ENCODE peak calls at places on chromosomes 16 and 17, in eight cellular contexts. I, H, Y, U, R, C, F and B are unnamed samples.

GRCh38 chr16:70715860-70716357 is 30.1 kb upstream of the MTSS2 start:
- DNase-seq in I (peak), H (no peak), Y (no peak), U (no peak), R (no peak), C (peak), F (no peak), B (no peak)

GRCh38 chr17:79754359-79754758 is 23.6 kb upstream of the CBX2 start:
- DNase-seq in I (no peak), H (no peak), Y (no peak), U (no peak), R (no peak), C (no peak), F (no peak), B (no peak)

GRCh38 chr17:17751489-17751995 is 70.3 kb downstream of the RAI1 start:
- DNase-seq in I (no peak), H (no peak), Y (no peak), U (no peak), R (no peak), C (no peak), F (peak), B (no peak)

GRCh38 chr17:66431080-66431795 is 128.8 kb downstream of the PRKCA start:
- DNase-seq in I (no peak), H (no peak), Y (no peak), U (peak), R (no peak), C (no peak), F (no peak), B (no peak)

GRCh38 chr17:44105941-44106340 is 17.5 kb downstream of the HDAC5 start:
- DNase-seq in I (no peak), H (no peak), Y (no peak), U (no peak), R (no peak), C (no peak), F (no peak), B (no peak)

GRCh38 chr17:44760474-44761308 is 1.9 kb downstream of the ADAM11 start:
- DNase-seq in I (no peak), H (no peak), Y (no peak), U (no peak), R (no peak), C (no peak), F (no peak), B (no peak)

GRCh38 chr16:56708821-56709685 is 20.9 kb upstream of the NUP93 start:
- DNase-seq in I (no peak), H (no peak), Y (no peak), U (no peak), R (peak), C (no peak), F (no peak), B (no peak)

GRCh38 chr17:78304549-78305037 is 55.3 kb downstream of the SOCS3 start:
- DNase-seq in I (no peak), H (no peak), Y (no peak), U (no peak), R (no peak), C (no peak), F (no peak), B (no peak)

GRCh38 chr16:72467157-72467759 is 295.3 kb upstream of the PMFBP1 start:
- DNase-seq in I (peak), H (no peak), Y (no peak), U (peak), R (peak), C (peak), F (no peak), B (no peak)

GRCh38 chr17:15261818-15262290 is 3.3 kb downstream of the PMP22 start:
- DNase-seq in I (peak), H (no peak), Y (no peak), U (peak), R (no peak), C (no peak), F (no peak), B (no peak)

GRCh38 chr17:15260376-15261062 is 4.6 kb downstream of the PMP22 start:
- DNase-seq in I (peak), H (peak), Y (peak), U (peak), R (peak), C (peak), F (peak), B (peak)

GRCh38 chr17:15262291-15263205 is 2.6 kb downstream of the PMP22 start:
- DNase-seq in I (peak), H (peak), Y (peak), U (peak), R (peak), C (peak), F (peak), B (peak)

GRCh38 chr17:15263206-15263579 is 1.9 kb downstream of the PMP22 start:
- DNase-seq in I (peak), H (peak), Y (peak), U (peak), R (no peak), C (peak), F (no peak), B (peak)

DNA sequence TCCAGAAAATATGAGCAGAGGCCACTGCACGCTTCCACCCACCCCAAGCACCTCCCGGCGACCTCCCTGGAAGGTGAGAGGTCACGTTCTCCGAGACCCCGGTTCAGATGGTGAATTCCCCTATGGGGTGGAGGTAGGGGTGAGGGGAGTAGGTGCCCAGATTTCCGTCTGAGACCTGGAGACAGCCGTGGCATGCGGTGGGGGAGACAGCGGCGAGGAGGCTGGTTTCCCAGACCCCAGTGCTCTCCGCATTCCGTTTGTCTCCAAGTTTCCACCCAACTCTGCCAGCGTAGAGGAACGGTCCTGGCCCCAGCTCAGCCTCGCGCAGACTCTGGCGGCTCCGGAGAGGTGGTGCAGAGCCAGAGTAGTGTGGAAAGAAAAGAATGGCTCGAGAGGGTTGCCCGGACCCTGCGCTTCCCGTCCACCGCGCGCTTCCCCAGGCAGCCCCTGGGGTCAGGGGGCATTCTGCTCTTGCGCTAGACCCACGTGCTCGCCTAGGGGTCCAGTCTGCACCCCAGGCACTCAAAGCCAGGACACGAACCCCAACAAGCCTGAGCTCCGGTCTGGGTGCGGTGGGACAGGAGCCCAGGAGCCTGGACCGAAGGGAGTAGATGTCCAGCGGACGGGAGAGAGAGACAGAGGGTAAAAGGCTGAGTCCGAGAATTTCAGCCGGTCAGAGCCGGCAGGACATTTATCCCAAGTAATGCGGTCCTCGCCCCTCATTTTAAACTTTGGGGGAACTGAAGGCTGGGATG is 3.9 kb downstream of the PMP22 start:
- DNase-seq in I (peak), H (no peak), Y (peak), U (peak), R (no peak), C (peak), F (no peak), B (peak)
- TF ChIP-seq CTCF in I (peak), H (no peak), Y (no peak), U (peak), R (no peak), C (peak), F (no peak), B (no peak)

GRCh38 chr16:82016268-82016667 is 5.0 kb upstream of the SDR42E1 start:
- DNase-seq in I (peak), H (no peak), Y (peak), U (peak), R (peak), C (peak), F (no peak), B (no peak)
- TF ChIP-seq CTCF in I (peak), H (no peak), Y (peak), U (peak), R (peak), C (peak), F (peak), B (peak)

GRCh38 chr17:82756166-82756565 is 4.3 kb downstream of the TBCD start:
- DNase-seq in I (no peak), H (no peak), Y (no peak), U (no peak), R (no peak), C (no peak), F (no peak), B (no peak)
- TF ChIP-seq CTCF in I (no peak), H (no peak), Y (no peak), U (no peak), R (no peak), C (no peak), F (no peak), B (no peak)

GRCh38 chr17:2172447-2172938 is 117.6 kb downstream of the HIC1 start:
- DNase-seq in I (no peak), H (no peak), Y (no peak), U (peak), R (peak), C (peak), F (no peak), B (no peak)

GRCh38 chr17:2174048-2174447 is 119.1 kb downstream of the HIC1 start:
- DNase-seq in I (peak), H (no peak), Y (no peak), U (no peak), R (peak), C (no peak), F (no peak), B (no peak)

GRCh38 chr17:2173005-2173404 is 118.1 kb downstream of the HIC1 start:
- DNase-seq in I (peak), H (no peak), Y (no peak), U (peak), R (no peak), C (no peak), F (no peak), B (no peak)

GRCh38 chr17:2171725-2172446 is 117.0 kb downstream of the HIC1 start:
- DNase-seq in I (peak), H (peak), Y (peak), U (peak), R (peak), C (peak), F (no peak), B (no peak)

DNA sequence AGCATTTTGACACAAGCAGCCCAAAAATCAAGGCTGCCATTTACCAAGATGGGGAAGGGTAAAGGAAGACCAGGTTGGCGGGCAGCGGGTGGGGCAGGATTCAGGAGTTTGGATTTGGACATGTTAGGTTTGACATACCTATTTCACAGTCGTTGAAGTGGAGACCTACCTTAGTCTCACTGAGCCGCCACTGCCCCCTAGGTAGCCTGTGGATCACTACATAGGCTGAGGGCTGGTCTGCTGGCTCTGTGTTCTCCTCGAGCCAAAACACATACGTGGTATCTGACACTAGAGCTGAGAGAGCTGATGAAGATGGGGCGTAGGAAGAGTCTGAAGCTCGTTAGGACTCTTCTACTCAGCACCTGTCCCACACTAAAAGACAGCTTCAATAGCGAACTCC is 115.1 kb downstream of the HIC1 start:
- DNase-seq in I (no peak), H (no peak), Y (no peak), U (no peak), R (peak), C (no peak), F (peak), B (no peak)
- TF ChIP-seq CTCF in I (peak), H (no peak), Y (peak), U (no peak), R (peak), C (no peak), F (peak), B (peak)

GRCh38 chr16:10668322-10669045 is 26.2 kb downstream of the TEKT5 start:
- DNase-seq in I (peak), H (no peak), Y (no peak), U (peak), R (peak), C (no peak), F (peak), B (no peak)
- TF ChIP-seq CTCF in I (peak), H (no peak), Y (peak), U (peak), R (peak), C (peak), F (peak), B (peak)

GRCh38 chr17:35597604-35598003 is 10.5 kb downstream of the AP2B1 start:
- DNase-seq in I (no peak), H (no peak), Y (no peak), U (no peak), R (no peak), C (no peak), F (no peak), B (no peak)

GRCh38 chr17:35596072-35596471 is 8.9 kb downstream of the AP2B1 start:
- DNase-seq in I (no peak), H (no peak), Y (no peak), U (no peak), R (no peak), C (no peak), F (no peak), B (no peak)

DNA sequence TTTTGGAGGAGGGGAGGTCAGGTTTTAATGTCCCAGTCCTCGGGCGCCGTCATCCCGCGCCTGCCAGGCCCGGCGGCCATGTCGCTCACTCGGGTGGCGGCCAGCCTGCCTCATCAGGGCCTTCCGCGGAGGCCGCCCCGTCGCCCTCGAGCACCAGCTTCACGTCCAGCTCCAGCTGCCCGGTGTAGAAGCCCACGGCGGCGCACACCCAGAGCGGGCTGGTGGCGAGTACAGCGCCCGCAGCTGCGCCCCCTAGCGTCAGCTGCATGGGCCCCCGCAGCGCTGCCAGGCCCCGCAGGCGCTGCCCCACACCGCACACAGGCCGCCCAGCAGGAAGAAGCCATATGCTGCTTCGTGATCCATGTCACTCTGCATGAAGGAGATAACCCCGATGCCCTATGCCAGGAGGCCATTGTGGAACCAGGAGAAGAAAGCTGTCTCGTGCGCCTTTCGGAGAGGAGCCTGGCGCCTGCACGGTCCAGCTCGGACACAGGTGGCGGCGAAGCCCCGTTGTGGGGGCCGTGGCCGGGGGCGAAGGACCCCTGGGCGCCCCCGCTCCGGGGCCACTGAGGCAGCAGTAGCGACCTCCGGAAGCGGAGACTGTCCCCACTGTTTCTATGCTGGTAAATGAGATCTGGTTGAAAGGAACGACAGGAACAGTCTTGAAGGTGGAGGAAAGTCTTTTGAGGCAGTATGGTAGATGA is 9.6 kb downstream of the AP2B1 start:
- DNase-seq in I (no peak), H (no peak), Y (no peak), U (no peak), R (no peak), C (no peak), F (no peak), B (no peak)
- TF ChIP-seq CTCF in I (no peak), H (no peak), Y (no peak), U (no peak), R (no peak), C (no peak), F (no peak), B (peak)

DNA sequence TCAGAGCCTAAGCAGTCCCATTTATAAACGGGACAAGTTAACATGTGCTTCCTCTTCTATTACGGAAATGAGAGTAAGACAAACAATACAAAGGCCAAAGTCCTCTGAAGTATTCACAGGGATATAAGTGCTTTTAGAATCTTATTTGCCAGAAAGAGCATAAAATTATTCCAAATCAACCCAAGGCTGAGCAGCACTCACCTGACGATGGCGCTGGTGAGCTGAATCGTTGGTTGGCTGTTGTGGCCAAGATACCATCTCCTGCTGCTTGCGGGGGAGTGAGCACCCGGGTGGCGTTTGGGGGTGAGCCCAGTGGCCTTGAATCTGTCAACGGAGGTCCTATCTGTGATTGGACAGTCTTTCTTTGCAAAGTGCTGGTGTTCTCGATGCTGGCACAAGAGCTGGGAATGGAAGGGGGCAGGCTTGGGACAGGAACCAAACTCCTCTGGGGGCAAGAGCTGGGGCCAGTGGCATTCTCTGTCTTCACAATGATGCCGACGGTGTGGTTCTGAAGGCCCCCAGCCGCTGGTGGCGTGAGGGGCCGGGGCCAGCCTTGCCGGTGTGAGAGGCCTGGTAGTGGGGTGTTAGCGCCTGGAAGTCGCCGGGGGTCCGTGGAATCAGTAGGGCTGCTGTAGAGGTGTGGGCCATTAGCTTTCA is 9.5 kb upstream of the DHRS13 start:
- DNase-seq in I (no peak), H (no peak), Y (peak), U (no peak), R (no peak), C (no peak), F (no peak), B (no peak)
- TF ChIP-seq CTCF in I (peak), H (no peak), Y (peak), U (peak), R (no peak), C (peak), F (no peak), B (peak)

GRCh38 chr17:27535178-27535928 is 79.1 kb downstream of the KSR1 start:
- DNase-seq in I (peak), H (no peak), Y (peak), U (no peak), R (no peak), C (no peak), F (no peak), B (no peak)
- TF ChIP-seq CTCF in I (no peak), H (no peak), Y (no peak), U (no peak), R (no peak), C (no peak), F (no peak), B (no peak)

DNA sequence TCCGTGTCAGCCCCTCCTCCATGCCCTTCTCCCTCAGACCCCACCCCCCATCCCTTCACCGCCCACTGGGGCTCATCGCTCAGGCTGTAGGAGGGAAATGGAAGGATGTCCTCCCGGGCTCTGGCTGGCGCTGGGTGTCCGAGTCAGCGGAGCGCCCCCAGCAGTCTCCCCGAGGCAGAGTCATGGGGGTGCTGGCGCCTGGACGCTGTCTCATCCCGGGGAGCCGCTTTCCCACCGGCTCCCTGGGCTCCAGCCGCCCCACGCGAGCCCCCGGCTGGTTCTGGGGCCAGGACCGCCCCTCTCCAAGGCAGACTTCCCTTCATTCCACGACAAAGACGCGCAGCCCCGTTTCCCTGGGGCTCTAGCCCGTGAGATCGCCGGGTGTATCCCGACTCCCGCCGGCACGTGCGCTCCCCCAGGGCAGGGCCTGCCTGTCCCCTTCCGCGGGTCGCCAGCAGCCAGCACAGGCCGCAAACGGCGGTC is 398 bp upstream of the ANTKMT start:
- DNase-seq in I (peak), H (no peak), Y (peak), U (peak), R (no peak), C (peak), F (peak), B (no peak)
- TF ChIP-seq CTCF in I (peak), H (no peak), Y (no peak), U (peak), R (no peak), C (no peak), F (peak), B (no peak)